ENCODE peak calls at places on chromosomes 11 and 22, in seven cellular contexts. X, E, U, I, A, R and M are unnamed samples.

GRCh38 chr11:79108851-79109250 is 332.0 kb downstream of the TENM4 start:
- DNase-seq in X (no peak), E (peak; percentile 16), U (no peak), I (no peak), A (no peak), R (no peak), M (no peak)

GRCh38 chr11:13962562-13963168 is at the start of gene SPON1:
- DNase-seq in X (peak; percentile 41), E (no peak), U (peak; percentile 44), I (no peak), A (peak; percentile 68), R (no peak), M (no peak)

GRCh38 chr22:36334081-36334831 is 53.5 kb downstream of the MYH9 start:
- DNase-seq in X (no peak), E (no peak), U (peak; percentile 42), I (peak; percentile 70), A (no peak), R (no peak), M (no peak)

GRCh38 chr11:15346907-15347306 is 232.2 kb downstream of the INSC start:
- DNase-seq in X (no peak), E (no peak), U (no peak), I (no peak), A (no peak), R (no peak), M (no peak)

GRCh38 chr11:29321293-29322132 is 695.3 kb downstream of the KCNA4 start:
- DNase-seq in X (peak; percentile 36), E (no peak), U (no peak), I (no peak), A (no peak), R (peak; percentile 43), M (no peak)

GRCh38 chr11:26703792-26704191 is 18.1 kb downstream of the SLC5A12 start:
- DNase-seq in X (no peak), E (no peak), U (no peak), I (no peak), A (no peak), R (no peak), M (no peak)

GRCh38 chr11:104637652-104638170 is 260.5 kb downstream of the CASP12 start:
- DNase-seq in X (no peak), E (no peak), U (no peak), I (no peak), A (no peak), R (no peak), M (no peak)

GRCh38 chr22:49302530-49302929 is 525.1 kb downstream of the BRD1 start:
- DNase-seq in X (no peak), E (no peak), U (no peak), I (no peak), A (peak; percentile 41), R (no peak), M (no peak)

GRCh38 chr11:1827095-1827797 is 7.5 kb upstream of the SYT8 start:
- DNase-seq in X (peak; percentile 93), E (peak; percentile 89), U (peak; percentile 90), I (peak; percentile 73), A (peak; percentile 85), R (peak; percentile 61), M (no peak)

GRCh38 chr11:34026432-34026831 is 25.1 kb upstream of the CAPRIN1 start:
- DNase-seq in X (no peak), E (no peak), U (no peak), I (no peak), A (no peak), R (no peak), M (no peak)

GRCh38 chr11:22471405-22471804 is 133.2 kb downstream of the SLC17A6 start:
- DNase-seq in X (no peak), E (no peak), U (no peak), I (no peak), A (no peak), R (no peak), M (no peak)

GRCh38 chr11:74033046-74033445 is 24.2 kb upstream of the UCP3 start:
- DNase-seq in X (no peak), E (no peak), U (no peak), I (no peak), A (no peak), R (no peak), M (no peak)

GRCh38 chr22:50194037-50194809 is 6.6 kb upstream of the SELENOO start:
- DNase-seq in X (no peak), E (no peak), U (peak; percentile 61), I (no peak), A (no peak), R (no peak), M (no peak)

GRCh38 chr11:199782-200181 is 6.9 kb downstream of the SCGB1C1 start:
- DNase-seq in X (no peak), E (no peak), U (no peak), I (no peak), A (peak; percentile 55), R (no peak), M (no peak)

GRCh38 chr11:63769719-63770443 is 1.3 kb upstream of the ZFTA start:
- DNase-seq in X (no peak), E (no peak), U (no peak), I (no peak), A (no peak), R (no peak), M (no peak)

GRCh38 chr11:12085371-12086251 is 24.8 kb upstream of the MICAL2 start:
- DNase-seq in X (peak; percentile 27), E (peak; percentile 63), U (no peak), I (no peak), A (no peak), R (peak; percentile 45), M (no peak)

GRCh38 chr11:62133328-62134065 is 9.7 kb downstream of the INCENP start:
- DNase-seq in X (no peak), E (peak; percentile 32), U (no peak), I (no peak), A (no peak), R (no peak), M (no peak)

GRCh38 chr11:94650756-94651155 is 83.6 kb downstream of the PIWIL4 start:
- DNase-seq in X (peak; percentile 87), E (peak; percentile 96), U (peak; percentile 49), I (no peak), A (peak; percentile 62), R (peak; percentile 77), M (no peak)

GRCh38 chr22:32752326-32752725 is 49.2 kb upstream of the TIMP3 start:
- DNase-seq in X (no peak), E (no peak), U (no peak), I (no peak), A (no peak), R (peak; percentile 8), M (no peak)

GRCh38 chr22:37752189-37753061 is 55.3 kb upstream of the GCAT start:
- DNase-seq in X (peak; percentile 99), E (peak; percentile 97), U (peak; percentile 90), I (peak; percentile 93), A (peak; percentile 90), R (peak; percentile 92), M (peak; percentile 77)
- TF ChIP-seq CTCF in X (peak; percentile 41), E (peak; percentile 38), U (no peak), I (peak; percentile 33), A (no peak), R (peak; percentile 50), M (no peak)

DNA sequence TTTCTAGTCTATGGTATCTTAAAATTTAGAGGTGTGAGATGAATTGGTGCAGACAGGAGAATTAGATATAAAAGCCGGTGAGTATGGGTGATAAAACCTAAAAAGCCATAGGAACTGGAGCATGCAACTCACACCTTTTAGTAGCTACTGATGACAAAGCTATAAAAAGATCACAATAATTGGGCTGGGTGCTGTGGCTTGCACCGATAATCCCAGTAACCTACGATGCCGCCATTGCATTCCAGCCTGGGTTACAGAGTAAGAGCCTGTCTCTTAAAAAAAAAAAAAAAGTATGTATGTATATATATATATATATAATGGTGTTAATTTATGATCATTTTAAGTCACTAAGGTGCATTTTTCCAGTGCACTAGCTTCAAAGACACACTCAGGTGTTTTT is 17.2 kb downstream of the WEE1 start:
- DNase-seq in X (no peak), E (no peak), U (no peak), I (no peak), A (no peak), R (no peak), M (no peak)
- TF ChIP-seq CTCF in X (no peak), E (no peak), U (no peak), I (no peak), A (no peak), R (no peak), M (no peak)

GRCh38 chr11:6268811-6269210 is 9.2 kb downstream of the CCKBR start:
- DNase-seq in X (no peak), E (no peak), U (no peak), I (no peak), A (no peak), R (no peak), M (no peak)

GRCh38 chr11:6270584-6271246 is 11.1 kb downstream of the CCKBR start:
- DNase-seq in X (no peak), E (no peak), U (no peak), I (no peak), A (no peak), R (no peak), M (no peak)

GRCh38 chr11:6273188-6273587 is 13.6 kb downstream of the CCKBR start:
- DNase-seq in X (peak; percentile 14), E (no peak), U (no peak), I (no peak), A (no peak), R (no peak), M (no peak)

GRCh38 chr11:6271598-6271997 is 12.0 kb downstream of the CCKBR start:
- DNase-seq in X (no peak), E (no peak), U (no peak), I (no peak), A (no peak), R (no peak), M (no peak)

DNA sequence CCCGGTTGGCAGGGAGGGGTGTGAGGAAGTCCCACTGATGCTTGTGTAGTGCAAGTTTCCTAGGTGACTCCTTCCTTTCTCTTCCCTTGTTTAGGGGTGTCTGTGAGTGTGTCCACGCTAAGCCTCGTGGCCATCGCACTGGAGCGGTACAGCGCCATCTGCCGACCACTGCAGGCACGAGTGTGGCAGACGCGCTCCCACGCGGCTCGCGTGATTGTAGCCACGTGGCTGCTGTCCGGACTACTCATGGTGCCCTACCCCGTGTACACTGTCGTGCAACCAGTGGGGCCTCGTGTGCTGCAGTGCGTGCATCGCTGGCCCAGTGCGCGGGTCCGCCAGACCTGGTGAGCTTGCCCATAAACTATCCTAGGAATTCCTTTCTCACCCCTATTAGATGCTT is 10.4 kb downstream of the CCKBR start:
- DNase-seq in X (no peak), E (no peak), U (no peak), I (no peak), A (no peak), R (no peak), M (no peak)
- TF ChIP-seq CTCF in X (no peak), E (peak; percentile 8), U (no peak), I (no peak), A (no peak), R (no peak), M (no peak)

GRCh38 chr22:42074153-42074750 is at the start of gene PHETA2:
- DNase-seq in X (peak; percentile 60), E (peak; percentile 60), U (peak; percentile 59), I (no peak), A (peak; percentile 85), R (no peak), M (no peak)
- TF ChIP-seq CTCF in X (peak; percentile 55), E (peak; percentile 43), U (no peak), I (no peak), A (peak; percentile 53), R (peak; percentile 77), M (no peak)